ENCODE peak calls at places on chromosome 13, in four cellular contexts. G, W, H and Q are unnamed samples.

GRCh38 chr13:104315606-104316005 is 1249.4 kb upstream of the SLC10A2 start:
- DNase-seq in G (no peak), W (no peak), H (no peak), Q (peak)

GRCh38 chr13:26699197-26699490 is 61.4 kb downstream of the GPR12 start:
- DNase-seq in G (no peak), W (no peak), H (no peak), Q (no peak)

GRCh38 chr13:106349080-106349841 is 186.2 kb downstream of the EFNB2 start:
- DNase-seq in G (no peak), W (no peak), H (peak), Q (peak)

GRCh38 chr13:95075506-95075905 is 225.7 kb downstream of the ABCC4 start:
- DNase-seq in G (no peak), W (no peak), H (no peak), Q (no peak)

GRCh38 chr13:22454586-22454985 is 726.2 kb upstream of the SGCG start:
- DNase-seq in G (no peak), W (no peak), H (no peak), Q (no peak)

GRCh38 chr13:30551194-30551593 is 66.5 kb upstream of the USPL1 start:
- DNase-seq in G (no peak), W (peak), H (no peak), Q (no peak)

GRCh38 chr13:84951128-84951527 is 848.1 kb downstream of the SLITRK6 start:
- DNase-seq in G (no peak), W (no peak), H (no peak), Q (no peak)

GRCh38 chr13:86838411-86839120 is 832.6 kb upstream of the SLITRK5 start:
- DNase-seq in G (no peak), W (no peak), H (no peak), Q (no peak)

GRCh38 chr13:109336730-109337129 is 449.7 kb downstream of the IRS2 start:
- DNase-seq in G (no peak), W (no peak), H (no peak), Q (no peak)

GRCh38 chr13:110388141-110388943 is 81.3 kb downstream of the COL4A2 start:
- DNase-seq in G (no peak), W (no peak), H (no peak), Q (no peak)

GRCh38 chr13:112583592-112584277 is 4.2 kb downstream of the TUBGCP3 start:
- DNase-seq in G (no peak), W (no peak), H (peak), Q (no peak)

GRCh38 chr13:52750713-52751112 is 11.1 kb upstream of the CNMD start:
- DNase-seq in G (no peak), W (no peak), H (no peak), Q (no peak)

GRCh38 chr13:43377149-43377548 is 353.8 kb downstream of the DNAJC15 start:
- DNase-seq in G (no peak), W (no peak), H (peak), Q (no peak)

GRCh38 chr13:57632276-57633140 is 964 bp downstream of the PCDH17 start:
- DNase-seq in G (no peak), W (no peak), H (no peak), Q (no peak)

GRCh38 chr13:38630780-38631179 is 56.1 kb upstream of the FREM2 start:
- DNase-seq in G (no peak), W (no peak), H (no peak), Q (no peak)

GRCh38 chr13:59834801-59835200 is 328.9 kb downstream of the DIAPH3 start:
- DNase-seq in G (no peak), W (no peak), H (no peak), Q (no peak)

GRCh38 chr13:51814825-51815650 is 11.1 kb upstream of the DHRS12 start:
- DNase-seq in G (peak), W (no peak), H (peak), Q (no peak)

GRCh38 chr13:83825676-83826075 is 56.6 kb downstream of the SLITRK1 start:
- DNase-seq in G (no peak), W (no peak), H (no peak), Q (no peak)

GRCh38 chr13:98476538-98476966 is 100.4 kb downstream of the STK24 start:
- DNase-seq in G (peak), W (peak), H (peak), Q (peak)

GRCh38 chr13:28475916-28476725 is 18.8 kb downstream of the FLT1 start:
- DNase-seq in G (no peak), W (no peak), H (no peak), Q (peak)

GRCh38 chr13:65605386-65605785 is 1624.8 kb downstream of the PCDH9 start:
- DNase-seq in G (no peak), W (no peak), H (no peak), Q (no peak)

GRCh38 chr13:82654851-82655517 is 1227.3 kb downstream of the SLITRK1 start:
- DNase-seq in G (no peak), W (no peak), H (peak), Q (no peak)

GRCh38 chr13:94343243-94343585 is 136.3 kb downstream of the DCT start:
- DNase-seq in G (no peak), W (no peak), H (no peak), Q (no peak)

GRCh38 chr13:94712812-94713555 is 639 bp upstream of the SOX21 start:
- DNase-seq in G (no peak), W (no peak), H (no peak), Q (peak)

GRCh38 chr13:23986619-23987018 is 89.3 kb upstream of the C1QTNF9B start:
- DNase-seq in G (no peak), W (no peak), H (no peak), Q (no peak)

GRCh38 chr13:25148005-25148798 is 23.9 kb downstream of the AMER2 start:
- DNase-seq in G (no peak), W (no peak), H (no peak), Q (no peak)

GRCh38 chr13:32019612-32020233 is 11.9 kb upstream of the FRY start:
- DNase-seq in G (no peak), W (peak), H (no peak), Q (peak)

GRCh38 chr13:26558074-26558805 is 757 bp downstream of the WASF3 start:
- DNase-seq in G (no peak), W (no peak), H (peak), Q (no peak)

GRCh38 chr13:51643114-51643881 is 59.0 kb downstream of the WDFY2 start:
- DNase-seq in G (no peak), W (peak), H (no peak), Q (peak)

GRCh38 chr13:21234537-21234936 is 58.1 kb downstream of the MRPL57 start:
- DNase-seq in G (no peak), W (peak), H (no peak), Q (no peak)

GRCh38 chr13:80297094-80297493 is 43.8 kb downstream of the SPRY2 start:
- DNase-seq in G (no peak), W (no peak), H (no peak), Q (no peak)

GRCh38 chr13:78015782-78016181 is 97.2 kb upstream of the EDNRB start:
- DNase-seq in G (no peak), W (no peak), H (no peak), Q (no peak)

GRCh38 chr13:57353831-57354230 is 186.8 kb downstream of the PRR20E start:
- DNase-seq in G (no peak), W (no peak), H (no peak), Q (no peak)

GRCh38 chr13:45737571-45738002 is 35.5 kb downstream of the CBY2 start:
- DNase-seq in G (no peak), W (no peak), H (no peak), Q (no peak)

GRCh38 chr13:49667773-49668172 is 23.5 kb downstream of the EBPL start:
- DNase-seq in G (no peak), W (no peak), H (no peak), Q (no peak)

GRCh38 chr13:63337921-63338320 is 1922.3 kb upstream of the PCDH20 start:
- DNase-seq in G (no peak), W (no peak), H (no peak), Q (no peak)

GRCh38 chr13:35891973-35892441 is 239.2 kb downstream of the DCLK1 start:
- DNase-seq in G (no peak), W (no peak), H (no peak), Q (no peak)